ENCODE peak calls at places on chromosomes 12 and 14, in nine cellular contexts. One of them, this sample, is unnamed.
A peak's percentile ranks its signal among the peaks of the same experiment; 100 is the strongest.

GRCh38 chr12:65818454-65819382 is 5.6 kb upstream of the HMGA2 start:
- DNase-seq in PC-3: peak; percentile 90
- DNase-seq in GM23248: peak; percentile 66
- DNase-seq in SK-N-SH: no peak
- DNase-seq in HCT116: peak; percentile 75
- DNase-seq in neural progenitor cell: no peak
- DNase-seq in OCI-LY7: no peak
- DNase-seq in GM23338: no peak
- DNase-seq in MM.1S: no peak
- DNase-seq in this sample: no peak

GRCh38 chr12:55996715-55997534 is at the start of gene SUOX:
- DNase-seq in PC-3: peak; percentile 98
- DNase-seq in HCT116: peak; percentile 93
- DNase-seq in SK-N-SH: peak; percentile 96
- DNase-seq in neural progenitor cell: peak; percentile 98
- DNase-seq in GM23338: peak; percentile 99
- DNase-seq in MM.1S: peak; percentile 98
- DNase-seq in OCI-LY7: no peak
- DNase-seq in GM23248: peak; percentile 98
- DNase-seq in this sample: peak; percentile 97

GRCh38 chr14:103188691-103189480 is 65.6 kb downstream of the TNFAIP2 start:
- DNase-seq in PC-3: no peak
- DNase-seq in MM.1S: no peak
- DNase-seq in HCT116: no peak
- DNase-seq in GM23248: peak; percentile 59
- DNase-seq in OCI-LY7: no peak
- DNase-seq in neural progenitor cell: peak; percentile 36
- DNase-seq in SK-N-SH: peak; percentile 64
- DNase-seq in GM23338: peak; percentile 56
- DNase-seq in this sample: peak; percentile 73

GRCh38 chr14:101780390-101780789 is 18.9 kb downstream of the PPP2R5C start:
- DNase-seq in GM23338: peak; percentile 50
- DNase-seq in HCT116: no peak
- DNase-seq in OCI-LY7: no peak
- DNase-seq in GM23248: no peak
- DNase-seq in PC-3: no peak
- DNase-seq in neural progenitor cell: no peak
- DNase-seq in MM.1S: no peak
- DNase-seq in SK-N-SH: no peak
- DNase-seq in this sample: no peak

GRCh38 chr14:57879516-57879915 is 13.6 kb upstream of the SLC35F4 start:
- DNase-seq in MM.1S: no peak
- DNase-seq in OCI-LY7: no peak
- DNase-seq in neural progenitor cell: no peak
- DNase-seq in GM23248: no peak
- DNase-seq in SK-N-SH: no peak
- DNase-seq in GM23338: no peak
- DNase-seq in PC-3: no peak
- DNase-seq in HCT116: no peak
- DNase-seq in this sample: no peak

GRCh38 chr12:11814362-11814761 is 164.9 kb downstream of the ETV6 start:
- DNase-seq in neural progenitor cell: no peak
- DNase-seq in GM23338: no peak
- DNase-seq in OCI-LY7: no peak
- DNase-seq in MM.1S: no peak
- DNase-seq in HCT116: no peak
- DNase-seq in PC-3: peak; percentile 54
- DNase-seq in SK-N-SH: no peak
- DNase-seq in GM23248: peak; percentile 91
- DNase-seq in this sample: peak; percentile 34

GRCh38 chr14:68160779-68161546 is 341.4 kb downstream of the RAD51B start:
- DNase-seq in MM.1S: no peak
- DNase-seq in GM23248: no peak
- DNase-seq in SK-N-SH: no peak
- DNase-seq in HCT116: no peak
- DNase-seq in OCI-LY7: no peak
- DNase-seq in GM23338: no peak
- DNase-seq in neural progenitor cell: no peak
- DNase-seq in PC-3: no peak
- DNase-seq in this sample: no peak

GRCh38 chr12:41663487-41664258 is 475.6 kb downstream of the PDZRN4 start:
- DNase-seq in GM23248: peak; percentile 29
- DNase-seq in PC-3: peak; percentile 53
- DNase-seq in SK-N-SH: peak; percentile 49
- DNase-seq in GM23338: peak; percentile 80
- DNase-seq in HCT116: peak; percentile 16
- DNase-seq in MM.1S: peak; percentile 22
- DNase-seq in neural progenitor cell: peak; percentile 39
- DNase-seq in OCI-LY7: peak; percentile 12
- DNase-seq in this sample: peak; percentile 60

GRCh38 chr12:63093084-63093483 is 57.9 kb downstream of the AVPR1A start:
- DNase-seq in GM23338: no peak
- DNase-seq in HCT116: no peak
- DNase-seq in MM.1S: no peak
- DNase-seq in GM23248: no peak
- DNase-seq in neural progenitor cell: no peak
- DNase-seq in OCI-LY7: no peak
- DNase-seq in PC-3: no peak
- DNase-seq in SK-N-SH: no peak
- DNase-seq in this sample: no peak

GRCh38 chr12:123976227-123976826 is 3.3 kb downstream of the ZNF664 start:
- DNase-seq in SK-N-SH: no peak
- DNase-seq in GM23248: no peak
- DNase-seq in HCT116: no peak
- DNase-seq in PC-3: no peak
- DNase-seq in neural progenitor cell: no peak
- DNase-seq in OCI-LY7: no peak
- DNase-seq in MM.1S: no peak
- DNase-seq in GM23338: no peak
- DNase-seq in this sample: no peak

GRCh38 chr12:121801601-121802484 is 2.0 kb upstream of the SETD1B start:
- DNase-seq in OCI-LY7: peak; percentile 66
- DNase-seq in neural progenitor cell: peak; percentile 58
- DNase-seq in PC-3: peak; percentile 27
- DNase-seq in MM.1S: peak; percentile 46
- DNase-seq in HCT116: no peak
- DNase-seq in GM23338: peak; percentile 58
- DNase-seq in GM23248: peak; percentile 56
- DNase-seq in SK-N-SH: no peak
- DNase-seq in this sample: no peak

GRCh38 chr14:68563256-68564131 is 229.4 kb downstream of the ZFP36L1 start:
- DNase-seq in GM23338: peak; percentile 28
- DNase-seq in MM.1S: no peak
- DNase-seq in OCI-LY7: no peak
- DNase-seq in HCT116: no peak
- DNase-seq in PC-3: peak; percentile 30
- DNase-seq in neural progenitor cell: no peak
- DNase-seq in GM23248: no peak
- DNase-seq in SK-N-SH: no peak
- DNase-seq in this sample: no peak

GRCh38 chr12:4763549-4763948 is 43.3 kb downstream of the GALNT8 start:
- DNase-seq in PC-3: no peak
- DNase-seq in GM23248: no peak
- DNase-seq in MM.1S: no peak
- DNase-seq in SK-N-SH: peak; percentile 38
- DNase-seq in HCT116: peak; percentile 45
- DNase-seq in neural progenitor cell: peak; percentile 93
- DNase-seq in GM23338: peak; percentile 96
- DNase-seq in OCI-LY7: no peak
- DNase-seq in this sample: peak; percentile 40

GRCh38 chr14:95521001-95521400 is 4.6 kb upstream of the SYNE3 start:
- DNase-seq in MM.1S: no peak
- DNase-seq in GM23338: no peak
- DNase-seq in HCT116: no peak
- DNase-seq in neural progenitor cell: no peak
- DNase-seq in OCI-LY7: no peak
- DNase-seq in GM23248: no peak
- DNase-seq in SK-N-SH: no peak
- DNase-seq in PC-3: no peak
- DNase-seq in this sample: no peak

GRCh38 chr14:28515571-28515970 is 251.0 kb upstream of the FOXG1 start:
- DNase-seq in neural progenitor cell: no peak
- DNase-seq in MM.1S: no peak
- DNase-seq in GM23338: no peak
- DNase-seq in PC-3: peak; percentile 83
- DNase-seq in OCI-LY7: no peak
- DNase-seq in SK-N-SH: no peak
- DNase-seq in HCT116: no peak
- DNase-seq in GM23248: no peak
- DNase-seq in this sample: no peak

GRCh38 chr12:69120331-69120730 is 119.0 kb upstream of the CPSF6 start:
- DNase-seq in MM.1S: no peak
- DNase-seq in OCI-LY7: no peak
- DNase-seq in neural progenitor cell: no peak
- DNase-seq in HCT116: no peak
- DNase-seq in GM23338: no peak
- DNase-seq in SK-N-SH: no peak
- DNase-seq in GM23248: no peak
- DNase-seq in PC-3: no peak
- DNase-seq in this sample: no peak

GRCh38 chr12:4281173-4281654 is 7.7 kb downstream of the CCND2 start:
- DNase-seq in SK-N-SH: no peak
- DNase-seq in PC-3: no peak
- DNase-seq in GM23338: no peak
- DNase-seq in neural progenitor cell: no peak
- DNase-seq in OCI-LY7: no peak
- DNase-seq in MM.1S: no peak
- DNase-seq in HCT116: no peak
- DNase-seq in GM23248: peak; percentile 31
- DNase-seq in this sample: peak; percentile 68

GRCh38 chr14:92926180-92926845 is 3.4 kb downstream of the CHGA start:
- DNase-seq in GM23248: no peak
- DNase-seq in PC-3: no peak
- DNase-seq in SK-N-SH: no peak
- DNase-seq in neural progenitor cell: no peak
- DNase-seq in HCT116: no peak
- DNase-seq in MM.1S: no peak
- DNase-seq in GM23338: no peak
- DNase-seq in OCI-LY7: no peak
- DNase-seq in this sample: no peak

GRCh38 chr12:3222935-3223334 is 145.8 kb downstream of the TSPAN9 start:
- DNase-seq in PC-3: no peak
- DNase-seq in SK-N-SH: no peak
- DNase-seq in HCT116: no peak
- DNase-seq in neural progenitor cell: no peak
- DNase-seq in OCI-LY7: no peak
- DNase-seq in GM23338: no peak
- DNase-seq in GM23248: no peak
- DNase-seq in MM.1S: no peak
- DNase-seq in this sample: no peak

GRCh38 chr12:120628919-120629318 is 11.5 kb upstream of the CABP1 start:
- DNase-seq in OCI-LY7: no peak
- DNase-seq in PC-3: no peak
- DNase-seq in GM23338: peak; percentile 72
- DNase-seq in neural progenitor cell: peak; percentile 45
- DNase-seq in SK-N-SH: peak; percentile 67
- DNase-seq in HCT116: no peak
- DNase-seq in GM23248: no peak
- DNase-seq in MM.1S: no peak
- DNase-seq in this sample: peak; percentile 28

GRCh38 chr12:120631097-120631496 is 9.3 kb upstream of the CABP1 start:
- DNase-seq in GM23338: no peak
- DNase-seq in GM23248: no peak
- DNase-seq in neural progenitor cell: no peak
- DNase-seq in SK-N-SH: no peak
- DNase-seq in PC-3: no peak
- DNase-seq in OCI-LY7: no peak
- DNase-seq in HCT116: no peak
- DNase-seq in MM.1S: no peak
- DNase-seq in this sample: no peak

GRCh38 chr12:120625557-120626419 is 14.6 kb upstream of the CABP1 start:
- DNase-seq in HCT116: peak; percentile 54
- DNase-seq in GM23338: peak; percentile 75
- DNase-seq in SK-N-SH: peak; percentile 55
- DNase-seq in MM.1S: peak; percentile 62
- DNase-seq in PC-3: no peak
- DNase-seq in neural progenitor cell: peak; percentile 10
- DNase-seq in GM23248: no peak
- DNase-seq in OCI-LY7: peak; percentile 73
- DNase-seq in this sample: no peak

GRCh38 chr12:120630139-120630895 is 10.1 kb upstream of the CABP1 start:
- DNase-seq in neural progenitor cell: no peak
- DNase-seq in MM.1S: no peak
- DNase-seq in OCI-LY7: no peak
- DNase-seq in GM23248: peak; percentile 17
- DNase-seq in SK-N-SH: peak; percentile 61
- DNase-seq in HCT116: no peak
- DNase-seq in PC-3: no peak
- DNase-seq in GM23338: no peak
- DNase-seq in this sample: no peak
- TF ChIP-seq EZH2phosphoT487 in neural progenitor cell: no peak
- TF ChIP-seq EZH2phosphoT487 in MM.1S: no peak
- TF ChIP-seq EZH2phosphoT487 in OCI-LY7: no peak
- TF ChIP-seq EZH2phosphoT487 in GM23248: no peak
- TF ChIP-seq EZH2phosphoT487 in SK-N-SH: no peak
- TF ChIP-seq EZH2phosphoT487 in HCT116: no peak
- TF ChIP-seq EZH2phosphoT487 in PC-3: no peak
- TF ChIP-seq EZH2phosphoT487 in GM23338: no peak
- TF ChIP-seq EZH2phosphoT487 in this sample: no peak

GRCh38 chr12:49161092-49161795 is 27.6 kb downstream of the TUBA1A start:
- DNase-seq in SK-N-SH: no peak
- DNase-seq in GM23338: no peak
- DNase-seq in MM.1S: no peak
- DNase-seq in PC-3: no peak
- DNase-seq in OCI-LY7: peak; percentile 34
- DNase-seq in GM23248: no peak
- DNase-seq in HCT116: no peak
- DNase-seq in neural progenitor cell: no peak
- DNase-seq in this sample: no peak
- TF ChIP-seq EZH2phosphoT487 in SK-N-SH: no peak
- TF ChIP-seq EZH2phosphoT487 in GM23338: no peak
- TF ChIP-seq EZH2phosphoT487 in MM.1S: no peak
- TF ChIP-seq EZH2phosphoT487 in PC-3: no peak
- TF ChIP-seq EZH2phosphoT487 in OCI-LY7: no peak
- TF ChIP-seq EZH2phosphoT487 in GM23248: no peak
- TF ChIP-seq EZH2phosphoT487 in HCT116: no peak
- TF ChIP-seq EZH2phosphoT487 in neural progenitor cell: no peak
- TF ChIP-seq EZH2phosphoT487 in this sample: no peak

DNA sequence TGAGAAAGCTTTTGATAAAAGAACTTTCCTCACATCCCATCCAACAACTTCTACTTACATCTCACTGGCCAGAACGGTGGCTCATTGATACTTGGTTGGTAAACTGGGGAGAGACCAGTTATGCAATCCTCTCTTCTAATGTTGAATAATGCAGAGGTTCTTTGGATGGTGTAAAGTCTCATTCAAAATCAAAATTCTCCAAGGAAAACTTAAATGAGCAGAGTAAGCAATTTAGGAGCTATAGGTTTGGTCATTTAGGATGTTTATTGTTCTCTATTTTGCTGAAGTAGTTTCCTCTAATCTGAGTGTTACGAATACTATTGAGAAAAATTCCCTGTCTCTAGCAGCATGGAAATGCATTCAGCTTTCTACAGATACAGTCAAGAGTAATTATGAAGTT is 26.5 kb upstream of the STK38L start:
- DNase-seq in HCT116: no peak
- DNase-seq in GM23338: no peak
- DNase-seq in neural progenitor cell: no peak
- DNase-seq in PC-3: no peak
- DNase-seq in MM.1S: no peak
- DNase-seq in OCI-LY7: no peak
- DNase-seq in GM23248: no peak
- DNase-seq in SK-N-SH: no peak
- DNase-seq in this sample: no peak
- TF ChIP-seq EZH2phosphoT487 in HCT116: no peak
- TF ChIP-seq EZH2phosphoT487 in GM23338: no peak
- TF ChIP-seq EZH2phosphoT487 in neural progenitor cell: no peak
- TF ChIP-seq EZH2phosphoT487 in PC-3: no peak
- TF ChIP-seq EZH2phosphoT487 in MM.1S: no peak
- TF ChIP-seq EZH2phosphoT487 in OCI-LY7: no peak
- TF ChIP-seq EZH2phosphoT487 in GM23248: no peak
- TF ChIP-seq EZH2phosphoT487 in SK-N-SH: no peak
- TF ChIP-seq EZH2phosphoT487 in this sample: no peak

GRCh38 chr14:94451091-94451751 is 1.4 kb downstream of the SERPINA11 start:
- DNase-seq in PC-3: no peak
- DNase-seq in neural progenitor cell: peak; percentile 30
- DNase-seq in MM.1S: no peak
- DNase-seq in HCT116: no peak
- DNase-seq in GM23338: peak; percentile 66
- DNase-seq in SK-N-SH: no peak
- DNase-seq in OCI-LY7: no peak
- DNase-seq in GM23248: no peak
- DNase-seq in this sample: peak; percentile 39
- TF ChIP-seq EZH2phosphoT487 in PC-3: no peak
- TF ChIP-seq EZH2phosphoT487 in neural progenitor cell: no peak
- TF ChIP-seq EZH2phosphoT487 in MM.1S: no peak
- TF ChIP-seq EZH2phosphoT487 in HCT116: no peak
- TF ChIP-seq EZH2phosphoT487 in GM23338: no peak
- TF ChIP-seq EZH2phosphoT487 in SK-N-SH: no peak
- TF ChIP-seq EZH2phosphoT487 in OCI-LY7: no peak
- TF ChIP-seq EZH2phosphoT487 in GM23248: no peak
- TF ChIP-seq EZH2phosphoT487 in this sample: no peak

This sample was measured in hepatocyte.